ENCODE peak calls at places on chromosome 1, in seven cellular contexts. K is mammary epithelial cell, A is prostate gland, U is astrocyte of the spinal cord, Y is kidney epithelial cell, Z is BJ, T is fibroblast of the aortic adventitia. B is an unnamed sample.
A peak's percentile ranks its signal among the peaks of the same experiment; 100 is the strongest.

GRCh38 chr1:21594495-21594894 is 74.7 kb downstream of the RAP1GAP start:
- DNase-seq in Y (no peak), K (peak; percentile 25), A (no peak), Z (no peak), T (no peak), U (no peak), B (no peak)

GRCh38 chr1:212670301-212670700 is 29.3 kb downstream of the BATF3 start:
- DNase-seq in K (no peak), U (no peak), Z (no peak), Y (no peak), T (no peak), A (no peak), B (no peak)

GRCh38 chr1:163137556-163138265 is 65.0 kb downstream of the RGS5 start:
- DNase-seq in K (no peak), U (no peak), T (no peak), Z (no peak), Y (no peak), A (no peak), B (no peak)

GRCh38 chr1:162111572-162111971 is 42.1 kb downstream of the NOS1AP start:
- DNase-seq in K (no peak), A (no peak), Z (no peak), Y (no peak), T (no peak), U (no peak), B (no peak)

GRCh38 chr1:186806477-186806876 is 22.3 kb upstream of the PLA2G4A start:
- DNase-seq in Z (no peak), K (peak; percentile 27), Y (no peak), U (no peak), A (no peak), T (peak; percentile 61), B (peak; percentile 19)

GRCh38 chr1:237171564-237172485 is 129.8 kb downstream of the RYR2 start:
- DNase-seq in Z (no peak), A (no peak), T (no peak), K (no peak), U (no peak), Y (no peak), B (no peak)

GRCh38 chr1:187617776-187618175 is 789.0 kb downstream of the PLA2G4A start:
- DNase-seq in K (no peak), Y (no peak), Z (no peak), T (no peak), U (no peak), A (no peak), B (no peak)

GRCh38 chr1:57551476-57551875 is 127.6 kb upstream of the DAB1 start:
- DNase-seq in U (no peak), K (no peak), Z (no peak), T (no peak), A (no peak), Y (no peak), B (no peak)

GRCh38 chr1:173451981-173452380 is 25.2 kb upstream of the PRDX6 start:
- DNase-seq in Y (no peak), U (no peak), Z (no peak), K (peak; percentile 37), T (peak; percentile 58), A (peak; percentile 93), B (no peak)

GRCh38 chr1:44316231-44316759 is 38.8 kb downstream of the ERI3 start:
- DNase-seq in K (no peak), Y (peak; percentile 28), U (no peak), Z (no peak), T (peak; percentile 25), A (no peak), B (no peak)

GRCh38 chr1:55589656-55590297 is 374.6 kb upstream of the USP24 start:
- DNase-seq in T (peak; percentile 87), U (peak; percentile 37), Z (no peak), Y (no peak), K (peak; percentile 58), A (no peak), B (no peak)

GRCh38 chr1:103337779-103338178 is 187.7 kb upstream of the RNPC3 start:
- DNase-seq in Z (no peak), T (no peak), A (no peak), U (no peak), K (no peak), Y (no peak), B (no peak)

GRCh38 chr1:109242387-109242786 is 7.0 kb upstream of the CELSR2 start:
- DNase-seq in K (no peak), A (no peak), Y (no peak), T (peak; percentile 77), Z (no peak), U (no peak), B (no peak)

GRCh38 chr1:34500451-34500850 is 254.4 kb upstream of the GJB5 start:
- DNase-seq in U (peak; percentile 0), K (no peak), Z (no peak), A (no peak), T (peak; percentile 19), Y (no peak), B (no peak)

GRCh38 chr1:11858968-11859871 is 475 bp upstream of the NPPB start:
- DNase-seq in Y (peak; percentile 28), A (no peak), K (peak; percentile 40), Z (no peak), U (peak; percentile 65), T (peak; percentile 62), B (no peak)

GRCh38 chr1:53145942-53146708 is 3.7 kb upstream of the SLC1A7 start:
- DNase-seq in Y (peak; percentile 98), U (peak; percentile 99), K (peak; percentile 43), A (no peak), T (peak; percentile 100), Z (peak; percentile 98), B (peak; percentile 96)

GRCh38 chr1:6570987-6571386 is 8.8 kb upstream of the ZBTB48 start:
- DNase-seq in K (no peak), T (no peak), Z (no peak), Y (no peak), A (no peak), U (no peak), B (no peak)

GRCh38 chr1:110384581-110385321 is 6.1 kb downstream of the SLC16A4 start:
- DNase-seq in Y (no peak), K (no peak), T (no peak), Z (no peak), A (no peak), U (no peak), B (no peak)

GRCh38 chr1:86933562-86934377 is 19.3 kb downstream of the HS2ST1 start:
- DNase-seq in A (no peak), Z (no peak), Y (no peak), U (peak; percentile 12), K (no peak), T (no peak), B (no peak)

GRCh38 chr1:70043806-70044205 is 161.6 kb downstream of the LRRC40 start:
- DNase-seq in K (peak; percentile 68), U (peak; percentile 61), T (peak; percentile 87), Z (no peak), Y (peak; percentile 28), A (no peak), B (peak; percentile 63)

GRCh38 chr1:115280073-115280472 is 58.0 kb downstream of the NGF start:
- DNase-seq in A (no peak), Y (no peak), T (peak; percentile 98), K (no peak), U (peak; percentile 76), Z (no peak), B (peak; percentile 96)

GRCh38 chr1:40059292-40059959 is 18.9 kb downstream of the CAP1 start:
- DNase-seq in K (peak; percentile 55), T (peak; percentile 90), U (peak; percentile 29), Z (no peak), Y (peak; percentile 31), A (no peak), B (no peak)
- TF ChIP-seq CTCF in K (no peak), T (peak; percentile 17), U (no peak), Z (no peak), Y (no peak), A (no peak), B (no peak)

GRCh38 chr1:18614011-18614735 is 16.5 kb upstream of the PAX7 start:
- DNase-seq in Y (no peak), Z (no peak), T (no peak), A (no peak), U (no peak), K (no peak), B (no peak)
- H3K4me3 ChIP-seq in Y (no peak overlapping the region), Z (no peak overlapping the region), T (no peak overlapping the region), A (no peak overlapping the region), U (no peak overlapping the region), K (no peak overlapping the region), B (no peak overlapping the region)

DNA sequence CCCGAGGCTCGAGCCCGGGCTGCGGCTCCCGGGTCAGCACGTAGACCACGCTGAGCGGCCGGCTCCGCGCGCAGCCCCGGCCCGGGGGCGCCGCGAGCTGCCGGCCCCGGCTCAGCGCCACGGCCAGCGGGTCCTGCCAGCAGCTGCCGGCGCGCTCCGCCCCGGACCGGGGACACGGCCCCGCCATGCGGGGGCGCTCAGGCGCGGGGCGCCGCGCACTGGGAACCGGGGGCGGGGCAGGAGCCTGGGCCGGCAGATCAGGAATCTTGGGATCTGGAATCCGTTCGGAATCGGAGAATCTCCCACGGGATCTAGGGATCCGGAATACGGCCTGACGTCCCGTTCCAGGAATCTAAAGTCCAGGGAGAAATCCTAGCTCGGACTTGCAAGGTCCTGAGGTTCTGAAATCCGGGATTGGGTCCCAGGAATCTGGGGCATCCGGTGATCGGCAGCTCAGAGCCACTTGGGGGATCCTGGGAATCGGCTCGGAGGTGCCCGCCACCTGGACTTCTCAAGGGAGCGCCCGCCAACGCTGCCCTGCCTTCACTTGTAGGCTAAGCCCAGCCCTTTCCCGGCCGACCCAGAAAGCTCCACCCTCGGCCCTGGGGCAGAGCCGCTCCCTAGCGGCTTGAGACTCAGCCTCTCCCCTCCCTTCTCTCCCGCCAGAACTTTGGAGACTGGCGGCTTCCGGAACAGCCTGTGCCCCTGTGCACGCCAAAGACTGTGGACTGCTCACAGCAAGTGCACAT is at the start of gene MAP3K6:
- DNase-seq in A (peak; percentile 93), Z (peak; percentile 33), K (peak; percentile 87), Y (no peak), T (peak; percentile 73), U (peak; percentile 73), B (no peak)
- TF ChIP-seq CTCF in A (peak; percentile 10), Z (peak; percentile 24), K (no peak), Y (peak; percentile 1), T (peak; percentile 24), U (peak; percentile 31), B (peak; percentile 27)

GRCh38 chr1:76288758-76289483 is 214.4 kb downstream of the ST6GALNAC3 start:
- DNase-seq in Y (no peak), U (no peak), T (no peak), Z (no peak), K (no peak), A (no peak), B (no peak)

GRCh38 chr1:76291737-76292136 is 217.2 kb downstream of the ST6GALNAC3 start:
- DNase-seq in U (no peak), A (no peak), K (no peak), Z (no peak), T (no peak), Y (no peak), B (no peak)

GRCh38 chr1:76289692-76290091 is 215.1 kb downstream of the ST6GALNAC3 start:
- DNase-seq in A (no peak), Z (no peak), U (no peak), K (no peak), Y (no peak), T (no peak), B (no peak)

GRCh38 chr1:76292418-76293184 is 218.1 kb downstream of the ST6GALNAC3 start:
- DNase-seq in A (no peak), Z (no peak), U (no peak), T (no peak), Y (peak; percentile 51), K (no peak), B (no peak)

DNA sequence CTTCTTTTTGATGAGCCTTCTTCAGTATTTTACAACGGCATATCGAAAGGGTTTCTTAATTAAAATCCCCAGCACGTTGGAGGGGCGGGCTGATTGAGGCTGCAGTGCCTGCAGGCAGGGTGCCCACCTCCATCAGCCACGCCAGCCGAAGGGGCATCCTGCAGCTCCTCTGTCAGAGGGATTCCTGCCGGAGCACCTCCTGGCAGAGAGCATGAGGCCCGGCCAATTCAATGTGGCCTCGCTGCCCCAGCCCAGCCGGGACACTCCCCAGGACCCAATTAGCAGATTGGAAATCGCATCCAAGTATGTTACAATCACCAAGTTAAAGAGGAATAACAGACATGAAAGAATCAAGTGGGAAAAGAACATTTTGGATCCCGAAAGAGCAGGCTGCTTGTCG is 216.6 kb downstream of the ST6GALNAC3 start:
- DNase-seq in U (no peak), Z (no peak), T (no peak), Y (no peak), A (no peak), K (no peak), B (no peak)
- H3K4me3 ChIP-seq in U (no peak overlapping the region), Z (no peak overlapping the region), T (no peak overlapping the region), Y (no peak overlapping the region), A (no peak overlapping the region), K (no peak overlapping the region), B (no peak overlapping the region)

B was measured in HFF-Myc.